ENCODE peak calls at places on chromosome 2, in ten cellular contexts. One of them, this sample, is unnamed.

GRCh38 chr2:216866515-216867095 is 6.7 kb upstream of the TNP1 start:
- DNase-seq in mucosa of descending colon: no peak
- DNase-seq in lower lobe of right lung: no peak
- DNase-seq in pancreas: no peak
- DNase-seq in gastrocnemius medialis: no peak
- DNase-seq in AG10803: peak; percentile 29
- DNase-seq in CD4-positive, alpha-beta memory T cell: no peak
- DNase-seq in astrocyte: no peak
- DNase-seq in aorta: no peak
- DNase-seq in cardiac fibroblast: no peak
- DNase-seq in this sample: no peak

GRCh38 chr2:223545830-223546229 is 56.3 kb downstream of the SCG2 start:
- DNase-seq in lower lobe of right lung: no peak
- DNase-seq in astrocyte: no peak
- DNase-seq in mucosa of descending colon: no peak
- DNase-seq in cardiac fibroblast: no peak
- DNase-seq in gastrocnemius medialis: no peak
- DNase-seq in CD4-positive, alpha-beta memory T cell: no peak
- DNase-seq in AG10803: no peak
- DNase-seq in aorta: no peak
- DNase-seq in pancreas: no peak
- DNase-seq in this sample: no peak

GRCh38 chr2:29074401-29074800 is at the start of gene PCARE:
- DNase-seq in lower lobe of right lung: no peak
- DNase-seq in gastrocnemius medialis: no peak
- DNase-seq in AG10803: no peak
- DNase-seq in mucosa of descending colon: no peak
- DNase-seq in astrocyte: no peak
- DNase-seq in aorta: no peak
- DNase-seq in CD4-positive, alpha-beta memory T cell: no peak
- DNase-seq in cardiac fibroblast: no peak
- DNase-seq in pancreas: no peak
- DNase-seq in this sample: no peak

GRCh38 chr2:241924909-241925250 is 55.4 kb downstream of the RTP5 start:
- DNase-seq in lower lobe of right lung: peak; percentile 33
- DNase-seq in cardiac fibroblast: no peak
- DNase-seq in aorta: no peak
- DNase-seq in astrocyte: no peak
- DNase-seq in CD4-positive, alpha-beta memory T cell: no peak
- DNase-seq in mucosa of descending colon: no peak
- DNase-seq in gastrocnemius medialis: no peak
- DNase-seq in AG10803: no peak
- DNase-seq in pancreas: no peak
- DNase-seq in this sample: no peak

GRCh38 chr2:97714950-97715652 is 1.7 kb downstream of the ZAP70 start:
- DNase-seq in astrocyte: no peak
- DNase-seq in lower lobe of right lung: no peak
- DNase-seq in CD4-positive, alpha-beta memory T cell: no peak
- DNase-seq in AG10803: no peak
- DNase-seq in aorta: no peak
- DNase-seq in cardiac fibroblast: no peak
- DNase-seq in gastrocnemius medialis: no peak
- DNase-seq in mucosa of descending colon: no peak
- DNase-seq in pancreas: no peak
- DNase-seq in this sample: no peak

GRCh38 chr2:48116518-48116917 is 210.2 kb upstream of the FBXO11 start:
- DNase-seq in lower lobe of right lung: no peak
- DNase-seq in pancreas: no peak
- DNase-seq in mucosa of descending colon: no peak
- DNase-seq in gastrocnemius medialis: no peak
- DNase-seq in CD4-positive, alpha-beta memory T cell: no peak
- DNase-seq in cardiac fibroblast: no peak
- DNase-seq in astrocyte: no peak
- DNase-seq in aorta: no peak
- DNase-seq in AG10803: no peak
- DNase-seq in this sample: no peak

GRCh38 chr2:177645241-177645640 is 252.7 kb downstream of the AGPS start:
- DNase-seq in gastrocnemius medialis: no peak
- DNase-seq in CD4-positive, alpha-beta memory T cell: no peak
- DNase-seq in mucosa of descending colon: no peak
- DNase-seq in pancreas: no peak
- DNase-seq in AG10803: no peak
- DNase-seq in aorta: no peak
- DNase-seq in astrocyte: no peak
- DNase-seq in cardiac fibroblast: no peak
- DNase-seq in lower lobe of right lung: no peak
- DNase-seq in this sample: no peak

GRCh38 chr2:183166210-183166609 is 42.0 kb downstream of the NUP35 start:
- DNase-seq in astrocyte: no peak
- DNase-seq in CD4-positive, alpha-beta memory T cell: no peak
- DNase-seq in aorta: no peak
- DNase-seq in cardiac fibroblast: no peak
- DNase-seq in lower lobe of right lung: no peak
- DNase-seq in mucosa of descending colon: no peak
- DNase-seq in pancreas: no peak
- DNase-seq in AG10803: no peak
- DNase-seq in gastrocnemius medialis: no peak
- DNase-seq in this sample: no peak

GRCh38 chr2:178796079-178796677 is 11.0 kb downstream of the TTN start:
- DNase-seq in cardiac fibroblast: peak; percentile 80
- DNase-seq in lower lobe of right lung: no peak
- DNase-seq in mucosa of descending colon: no peak
- DNase-seq in pancreas: no peak
- DNase-seq in astrocyte: peak; percentile 35
- DNase-seq in gastrocnemius medialis: no peak
- DNase-seq in CD4-positive, alpha-beta memory T cell: peak; percentile 14
- DNase-seq in aorta: no peak
- DNase-seq in AG10803: peak; percentile 56
- DNase-seq in this sample: peak; percentile 55

GRCh38 chr2:239830066-239830717 is 194.9 kb downstream of the NDUFA10 start:
- DNase-seq in mucosa of descending colon: peak; percentile 3
- DNase-seq in astrocyte: no peak
- DNase-seq in lower lobe of right lung: no peak
- DNase-seq in gastrocnemius medialis: no peak
- DNase-seq in pancreas: no peak
- DNase-seq in CD4-positive, alpha-beta memory T cell: no peak
- DNase-seq in AG10803: no peak
- DNase-seq in cardiac fibroblast: no peak
- DNase-seq in aorta: peak; percentile 50
- DNase-seq in this sample: peak; percentile 55

GRCh38 chr2:205321240-205321639 is 361.1 kb upstream of the NRP2 start:
- DNase-seq in lower lobe of right lung: no peak
- DNase-seq in mucosa of descending colon: no peak
- DNase-seq in AG10803: peak; percentile 73
- DNase-seq in gastrocnemius medialis: no peak
- DNase-seq in aorta: no peak
- DNase-seq in astrocyte: peak; percentile 61
- DNase-seq in CD4-positive, alpha-beta memory T cell: no peak
- DNase-seq in cardiac fibroblast: peak; percentile 72
- DNase-seq in pancreas: no peak
- DNase-seq in this sample: no peak

GRCh38 chr2:10333247-10333613 is 30.5 kb downstream of the HPCAL1 start:
- DNase-seq in cardiac fibroblast: no peak
- DNase-seq in mucosa of descending colon: no peak
- DNase-seq in pancreas: no peak
- DNase-seq in gastrocnemius medialis: no peak
- DNase-seq in astrocyte: no peak
- DNase-seq in CD4-positive, alpha-beta memory T cell: no peak
- DNase-seq in lower lobe of right lung: no peak
- DNase-seq in aorta: no peak
- DNase-seq in AG10803: no peak
- DNase-seq in this sample: no peak

GRCh38 chr2:25376750-25377621 is 35.3 kb upstream of the DNMT3A start:
- DNase-seq in astrocyte: peak; percentile 74
- DNase-seq in pancreas: peak; percentile 90
- DNase-seq in cardiac fibroblast: peak; percentile 74
- DNase-seq in mucosa of descending colon: peak; percentile 91
- DNase-seq in lower lobe of right lung: peak; percentile 89
- DNase-seq in aorta: peak; percentile 93
- DNase-seq in gastrocnemius medialis: peak; percentile 77
- DNase-seq in CD4-positive, alpha-beta memory T cell: peak; percentile 92
- DNase-seq in AG10803: peak; percentile 78
- DNase-seq in this sample: peak; percentile 97
- H3K4me3 ChIP-seq in astrocyte: peak overlapping the region; percentile 8
- H3K4me3 ChIP-seq in pancreas: no peak overlapping the region
- H3K4me3 ChIP-seq in cardiac fibroblast: peak overlapping the region; percentile 22
- H3K4me3 ChIP-seq in mucosa of descending colon: no peak overlapping the region
- H3K4me3 ChIP-seq in lower lobe of right lung: peak overlapping the region; percentile 38
- H3K4me3 ChIP-seq in aorta: no peak overlapping the region
- H3K4me3 ChIP-seq in gastrocnemius medialis: peak overlapping the region; percentile 53
- H3K4me3 ChIP-seq in CD4-positive, alpha-beta memory T cell: peak overlapping the region; percentile 36
- H3K4me3 ChIP-seq in AG10803: peak overlapping the region; percentile 48
- H3K4me3 ChIP-seq in this sample: peak overlapping the region; percentile 43

DNA sequence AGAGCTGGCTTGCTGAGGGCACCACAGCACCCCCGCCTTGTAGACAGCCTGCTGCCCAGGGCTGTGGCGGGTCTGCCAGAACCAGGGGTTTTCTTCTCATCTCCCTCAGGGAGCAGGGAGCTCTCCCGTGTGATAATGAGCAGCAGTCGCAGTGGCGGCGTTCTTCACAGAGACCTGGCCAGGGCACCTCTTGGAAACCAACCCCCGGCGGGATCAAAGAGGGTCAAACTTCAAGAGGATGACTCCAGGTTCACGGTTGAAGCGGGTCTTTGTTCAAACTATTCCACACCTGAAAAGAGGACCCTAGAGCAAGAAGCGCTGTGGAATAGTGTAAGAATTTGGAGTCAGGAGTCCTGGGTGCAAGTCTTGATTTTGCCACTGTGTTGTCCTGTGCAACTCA is 40.7 kb upstream of the SIX2 start:
- DNase-seq in aorta: no peak
- DNase-seq in pancreas: no peak
- DNase-seq in astrocyte: no peak
- DNase-seq in CD4-positive, alpha-beta memory T cell: no peak
- DNase-seq in cardiac fibroblast: no peak
- DNase-seq in lower lobe of right lung: no peak
- DNase-seq in AG10803: no peak
- DNase-seq in gastrocnemius medialis: no peak
- DNase-seq in mucosa of descending colon: no peak
- DNase-seq in this sample: no peak
- H3K4me3 ChIP-seq in aorta: no peak overlapping the region
- H3K4me3 ChIP-seq in pancreas: no peak overlapping the region
- H3K4me3 ChIP-seq in astrocyte: no peak overlapping the region
- H3K4me3 ChIP-seq in CD4-positive, alpha-beta memory T cell: no peak overlapping the region
- H3K4me3 ChIP-seq in cardiac fibroblast: no peak overlapping the region
- H3K4me3 ChIP-seq in lower lobe of right lung: no peak overlapping the region
- H3K4me3 ChIP-seq in AG10803: no peak overlapping the region
- H3K4me3 ChIP-seq in gastrocnemius medialis: no peak overlapping the region
- H3K4me3 ChIP-seq in mucosa of descending colon: no peak overlapping the region
- H3K4me3 ChIP-seq in this sample: no peak overlapping the region

GRCh38 chr2:180970052-180970451 is 10.4 kb upstream of the UBE2E3 start:
- DNase-seq in gastrocnemius medialis: no peak
- DNase-seq in mucosa of descending colon: no peak
- DNase-seq in CD4-positive, alpha-beta memory T cell: no peak
- DNase-seq in aorta: no peak
- DNase-seq in cardiac fibroblast: no peak
- DNase-seq in AG10803: no peak
- DNase-seq in lower lobe of right lung: no peak
- DNase-seq in pancreas: no peak
- DNase-seq in astrocyte: no peak
- DNase-seq in this sample: no peak

GRCh38 chr2:180969124-180969523 is 11.3 kb upstream of the UBE2E3 start:
- DNase-seq in astrocyte: no peak
- DNase-seq in lower lobe of right lung: no peak
- DNase-seq in cardiac fibroblast: no peak
- DNase-seq in aorta: no peak
- DNase-seq in gastrocnemius medialis: no peak
- DNase-seq in AG10803: no peak
- DNase-seq in mucosa of descending colon: no peak
- DNase-seq in CD4-positive, alpha-beta memory T cell: no peak
- DNase-seq in pancreas: no peak
- DNase-seq in this sample: no peak

GRCh38 chr2:180966378-180966777 is 14.0 kb upstream of the UBE2E3 start:
- DNase-seq in pancreas: no peak
- DNase-seq in AG10803: no peak
- DNase-seq in gastrocnemius medialis: no peak
- DNase-seq in mucosa of descending colon: no peak
- DNase-seq in aorta: no peak
- DNase-seq in lower lobe of right lung: no peak
- DNase-seq in astrocyte: no peak
- DNase-seq in CD4-positive, alpha-beta memory T cell: no peak
- DNase-seq in cardiac fibroblast: no peak
- DNase-seq in this sample: no peak

GRCh38 chr2:180975585-180975984 is 4.8 kb upstream of the UBE2E3 start:
- DNase-seq in lower lobe of right lung: no peak
- DNase-seq in aorta: no peak
- DNase-seq in AG10803: no peak
- DNase-seq in mucosa of descending colon: no peak
- DNase-seq in CD4-positive, alpha-beta memory T cell: no peak
- DNase-seq in astrocyte: no peak
- DNase-seq in gastrocnemius medialis: no peak
- DNase-seq in pancreas: no peak
- DNase-seq in cardiac fibroblast: no peak
- DNase-seq in this sample: no peak

GRCh38 chr2:180971811-180972210 is 8.6 kb upstream of the UBE2E3 start:
- DNase-seq in mucosa of descending colon: no peak
- DNase-seq in aorta: no peak
- DNase-seq in pancreas: no peak
- DNase-seq in CD4-positive, alpha-beta memory T cell: no peak
- DNase-seq in cardiac fibroblast: no peak
- DNase-seq in lower lobe of right lung: no peak
- DNase-seq in astrocyte: no peak
- DNase-seq in gastrocnemius medialis: no peak
- DNase-seq in AG10803: no peak
- DNase-seq in this sample: no peak
- H3K4me3 ChIP-seq in mucosa of descending colon: no peak overlapping the region
- H3K4me3 ChIP-seq in aorta: no peak overlapping the region
- H3K4me3 ChIP-seq in pancreas: no peak overlapping the region
- H3K4me3 ChIP-seq in CD4-positive, alpha-beta memory T cell: no peak overlapping the region
- H3K4me3 ChIP-seq in cardiac fibroblast: no peak overlapping the region
- H3K4me3 ChIP-seq in lower lobe of right lung: no peak overlapping the region
- H3K4me3 ChIP-seq in astrocyte: no peak overlapping the region
- H3K4me3 ChIP-seq in gastrocnemius medialis: no peak overlapping the region
- H3K4me3 ChIP-seq in AG10803: no peak overlapping the region
- H3K4me3 ChIP-seq in this sample: no peak overlapping the region

GRCh38 chr2:201261911-201262310 is 1.6 kb downstream of the CASP8 start:
- DNase-seq in CD4-positive, alpha-beta memory T cell: no peak
- DNase-seq in lower lobe of right lung: no peak
- DNase-seq in cardiac fibroblast: no peak
- DNase-seq in gastrocnemius medialis: no peak
- DNase-seq in aorta: no peak
- DNase-seq in pancreas: no peak
- DNase-seq in mucosa of descending colon: no peak
- DNase-seq in astrocyte: no peak
- DNase-seq in AG10803: peak; percentile 35
- DNase-seq in this sample: peak; percentile 25
- H3K4me3 ChIP-seq in CD4-positive, alpha-beta memory T cell: peak overlapping the region; percentile 95
- H3K4me3 ChIP-seq in lower lobe of right lung: peak overlapping the region; percentile 65
- H3K4me3 ChIP-seq in cardiac fibroblast: no peak overlapping the region
- H3K4me3 ChIP-seq in gastrocnemius medialis: no peak overlapping the region
- H3K4me3 ChIP-seq in aorta: no peak overlapping the region
- H3K4me3 ChIP-seq in pancreas: no peak overlapping the region
- H3K4me3 ChIP-seq in mucosa of descending colon: no peak overlapping the region
- H3K4me3 ChIP-seq in astrocyte: no peak overlapping the region
- H3K4me3 ChIP-seq in AG10803: no peak overlapping the region
- H3K4me3 ChIP-seq in this sample: peak overlapping the region; percentile 81

GRCh38 chr2:19538411-19538963 is 180.1 kb upstream of the OSR1 start:
- DNase-seq in pancreas: no peak
- DNase-seq in cardiac fibroblast: peak; percentile 98
- DNase-seq in aorta: peak; percentile 57
- DNase-seq in gastrocnemius medialis: peak; percentile 45
- DNase-seq in AG10803: peak; percentile 97
- DNase-seq in astrocyte: peak; percentile 98
- DNase-seq in lower lobe of right lung: no peak
- DNase-seq in mucosa of descending colon: no peak
- DNase-seq in CD4-positive, alpha-beta memory T cell: no peak
- DNase-seq in this sample: no peak
- H3K4me3 ChIP-seq in pancreas: no peak overlapping the region
- H3K4me3 ChIP-seq in cardiac fibroblast: no peak overlapping the region
- H3K4me3 ChIP-seq in aorta: no peak overlapping the region
- H3K4me3 ChIP-seq in gastrocnemius medialis: no peak overlapping the region
- H3K4me3 ChIP-seq in AG10803: no peak overlapping the region
- H3K4me3 ChIP-seq in astrocyte: no peak overlapping the region
- H3K4me3 ChIP-seq in lower lobe of right lung: no peak overlapping the region
- H3K4me3 ChIP-seq in mucosa of descending colon: no peak overlapping the region
- H3K4me3 ChIP-seq in CD4-positive, alpha-beta memory T cell: no peak overlapping the region
- H3K4me3 ChIP-seq in this sample: no peak overlapping the region